ENCODE peak calls at places on chromosomes 12 and 14, in eight cellular contexts. B, Z, R, F, M, S, P and V are unnamed samples.

GRCh38 chr12:93674386-93674785 is 2.8 kb upstream of the CRADD start:
- DNase-seq in B (no peak), Z (no peak), R (no peak), F (no peak), M (no peak), S (no peak), P (no peak), V (no peak)

GRCh38 chr14:55739967-55740707 is 160.1 kb downstream of the KTN1 start:
- DNase-seq in B (no peak), Z (no peak), R (no peak), F (no peak), M (no peak), S (no peak), P (no peak), V (no peak)

GRCh38 chr14:32078030-32078793 is 1.1 kb downstream of the ARHGAP5 start:
- DNase-seq in B (no peak), Z (peak; percentile 11), R (peak; percentile 52), F (no peak), M (peak; percentile 70), S (peak; percentile 55), P (peak; percentile 10), V (no peak)

GRCh38 chr12:127500513-127500912 is 766.5 kb upstream of the TMEM132C start:
- DNase-seq in B (no peak), Z (no peak), R (no peak), F (no peak), M (no peak), S (no peak), P (no peak), V (no peak)

GRCh38 chr12:74365178-74365964 is 172.3 kb upstream of the ATXN7L3B start:
- DNase-seq in B (peak; percentile 48), Z (no peak), R (peak; percentile 61), F (no peak), M (peak; percentile 27), S (peak; percentile 51), P (peak; percentile 16), V (peak; percentile 11)

GRCh38 chr12:18868673-18869072 is 130.8 kb downstream of the CAPZA3 start:
- DNase-seq in B (no peak), Z (no peak), R (no peak), F (no peak), M (peak; percentile 46), S (peak; percentile 54), P (no peak), V (no peak)

GRCh38 chr12:94289551-94290312 is 141.4 kb downstream of the PLXNC1 start:
- DNase-seq in B (no peak), Z (no peak), R (no peak), F (no peak), M (no peak), S (peak; percentile 78), P (no peak), V (no peak)

GRCh38 chr12:86914716-86915115 is 658.5 kb upstream of the MGAT4C start:
- DNase-seq in B (peak; percentile 22), Z (no peak), R (peak; percentile 38), F (no peak), M (no peak), S (peak; percentile 81), P (peak; percentile 21), V (peak; percentile 24)

GRCh38 chr14:99524804-99525698 is 43.8 kb downstream of the CCNK start:
- DNase-seq in B (no peak), Z (no peak), R (no peak), F (no peak), M (peak; percentile 31), S (peak; percentile 66), P (peak; percentile 46), V (no peak)

GRCh38 chr14:50666772-50667490 is 1.2 kb downstream of the SAV1 start:
- DNase-seq in B (no peak), Z (peak; percentile 45), R (peak; percentile 15), F (peak; percentile 25), M (peak; percentile 54), S (peak; percentile 91), P (peak; percentile 33), V (no peak)